ENCODE peak calls at places on chromosomes 4 and X, in four cellular contexts. R is omental fat pad; T is stimulated activated naive CD8-positive, alpha-beta T cell treated with anti-CD3 and anti-CD28 coated beads, Interleukin-15, Interleukin-2, amounts not matched to agents 100 U/mL and 50 U/mL, for 24 hours; E is activated naive CD8-positive, alpha-beta T cell treated with anti-CD3 and anti-CD28 coated beads, Interleukin-2, amount 50 U/mL, for 24 hours. D is an unnamed sample.

GRCh38 chr4:32396504-32396903 is 1676.3 kb downstream of the PCDH7 start:
- DNase-seq in R (no peak), T (no peak), E (no peak), D (no peak)

GRCh38 chr4:112060212-112060611 is 85.0 kb upstream of the FAM241A start:
- DNase-seq in E (no peak), R (no peak), T (no peak), D (peak)

GRCh38 chr4:137768196-137768595 is 235.9 kb upstream of the PCDH18 start:
- DNase-seq in T (no peak), E (no peak), R (no peak), D (no peak)

GRCh38 chr4:80239480-80239879 is 27.0 kb upstream of the FGF5 start:
- DNase-seq in E (no peak), T (no peak), R (no peak), D (no peak)

GRCh38 chr4:99960648-99961047 is 10.6 kb upstream of the H2AZ1 start:
- DNase-seq in T (no peak), E (no peak), R (no peak), D (no peak)

GRCh38 chrX:1618689-1619088 is 3.8 kb downstream of the ASMT start:
- DNase-seq in T (no peak), E (no peak), R (no peak), D (no peak)

GRCh38 chrX:103248553-103248952 is 6.4 kb downstream of the TCEAL8 start:
- DNase-seq in E (no peak), T (no peak), R (no peak), D (no peak)

GRCh38 chrX:1140236-1140681 is 72.2 kb downstream of the CRLF2 start:
- DNase-seq in T (no peak), R (no peak), E (no peak), D (no peak)

GRCh38 chr4:7208509-7209451 is 16.4 kb downstream of the SORCS2 start:
- DNase-seq in E (no peak), T (no peak), R (no peak), D (no peak)

GRCh38 chrX:24668111-24668510 is 21.0 kb upstream of the PCYT1B start:
- DNase-seq in T (no peak), R (no peak), E (no peak), D (no peak)

GRCh38 chrX:39650883-39651282 is 446.9 kb downstream of the BCOR start:
- DNase-seq in T (no peak), R (no peak), E (no peak), D (no peak)

GRCh38 chr4:7661066-7661748 is 226.5 kb upstream of the PSAPL1 start:
- DNase-seq in T (no peak), E (no peak), R (no peak), D (no peak)

GRCh38 chr4:89305712-89306437 is 1.7 kb downstream of the GPRIN3 start:
- DNase-seq in R (no peak), T (no peak), E (no peak), D (peak)

GRCh38 chrX:124518888-124519287 is 172.5 kb downstream of the SH2D1A start:
- DNase-seq in E (no peak), T (no peak), R (no peak), D (no peak)

GRCh38 chrX:109773374-109773773 is 40.3 kb upstream of the ACSL4 start:
- DNase-seq in T (no peak), R (no peak), E (no peak), D (no peak)

GRCh38 chr4:148273501-148273986 is 168.7 kb downstream of the NR3C2 start:
- DNase-seq in E (no peak), R (no peak), T (no peak), D (no peak)

GRCh38 chr4:67885727-67886126 is 1.9 kb upstream of the TMPRSS11D start:
- DNase-seq in R (no peak), E (no peak), T (no peak), D (peak)

GRCh38 chr4:148161601-148162000 is 280.6 kb downstream of the NR3C2 start:
- DNase-seq in T (no peak), R (no peak), E (no peak), D (no peak)

GRCh38 chr4:31660916-31661315 is 940.7 kb downstream of the PCDH7 start:
- DNase-seq in T (no peak), E (no peak), R (no peak), D (no peak)

GRCh38 chr4:102501176-102501634 is at the start of gene NFKB1:
- DNase-seq in E (peak), T (peak), R (peak), D (peak)

GRCh38 chr4:147899512-147899911 is 167.6 kb downstream of the ARHGAP10 start:
- DNase-seq in R (no peak), T (no peak), E (no peak), D (no peak)

D was measured in kidney glomerular epithelial cell.